ENCODE peak calls at places on chromosomes 13 and 19, in seven cellular contexts. U, B, Q, M, E, Y and F are unnamed samples.
A peak's percentile ranks its signal among the peaks of the same experiment; 100 is the strongest.

GRCh38 chr19:8028951-8029491 is 23.5 kb upstream of the CCL25 start:
- DNase-seq in E (no peak), M (no peak), U (no peak), B (no peak), Y (peak; percentile 21), Q (no peak), F (no peak)

GRCh38 chr13:74027161-74027779 is 106.9 kb downstream of the KLF12 start:
- DNase-seq in Q (no peak), E (no peak), B (no peak), M (no peak), Y (no peak), U (no peak), F (peak; percentile 21)

GRCh38 chr13:79679334-79679733 is 198.4 kb downstream of the NDFIP2 start:
- DNase-seq in Q (peak; percentile 75), M (peak; percentile 44), U (peak; percentile 82), E (no peak), B (peak; percentile 51), Y (peak; percentile 88), F (peak; percentile 13)

GRCh38 chr13:32316476-32316875 is 1.2 kb downstream of the BRCA2 start:
- DNase-seq in Q (no peak), Y (no peak), E (no peak), M (no peak), U (no peak), B (no peak), F (no peak)

GRCh38 chr19:1072371-1073015 is 5.5 kb downstream of the ARHGAP45 start:
- DNase-seq in M (no peak), Y (no peak), Q (no peak), B (no peak), U (no peak), E (no peak), F (no peak)

GRCh38 chr19:54462713-54463530 is 656 bp downstream of the LENG9 start:
- DNase-seq in Y (peak; percentile 70), B (peak; percentile 82), U (peak; percentile 70), M (peak; percentile 77), E (no peak), Q (peak; percentile 85), F (no peak)

GRCh38 chr13:61410669-61411297 is 4.9 kb downstream of the PCDH20 start:
- DNase-seq in B (no peak), U (peak; percentile 36), E (no peak), Y (peak; percentile 36), Q (no peak), M (no peak), F (no peak)

GRCh38 chr13:50075619-50076097 is 60.4 kb downstream of the KCNRG start:
- DNase-seq in B (no peak), M (no peak), E (no peak), U (no peak), Y (no peak), Q (no peak), F (no peak)

GRCh38 chr13:113252516-113252915 is 43.1 kb downstream of the CUL4A start:
- DNase-seq in M (no peak), U (no peak), Q (no peak), E (no peak), B (no peak), Y (no peak), F (no peak)

GRCh38 chr19:15812059-15812722 is 3.3 kb downstream of the OR10H1 start:
- DNase-seq in U (peak; percentile 52), E (no peak), Q (no peak), B (no peak), Y (no peak), M (no peak), F (no peak)

GRCh38 chr19:5691205-5691929 is 1.3 kb downstream of the RPL36 start:
- DNase-seq in B (peak; percentile 81), E (no peak), Y (peak; percentile 73), U (peak; percentile 55), Q (peak; percentile 80), M (peak; percentile 70), F (no peak)

GRCh38 chr13:111883571-111884343 is 183.2 kb upstream of the SOX1 start:
- DNase-seq in E (no peak), B (no peak), Q (no peak), Y (no peak), U (no peak), M (no peak), F (no peak)

GRCh38 chr19:16025108-16026101 is 50.9 kb upstream of the TPM4 start:
- DNase-seq in B (no peak), M (no peak), Q (no peak), U (peak; percentile 13), E (no peak), Y (peak; percentile 61), F (no peak)

GRCh38 chr19:51219307-51219706 is 5.6 kb upstream of the CD33 start:
- DNase-seq in M (no peak), B (no peak), U (no peak), E (no peak), Q (no peak), Y (no peak), F (no peak)

GRCh38 chr13:40064723-40065122 is 409.3 kb downstream of the COG6 start:
- DNase-seq in Y (peak; percentile 85), M (no peak), B (no peak), Q (no peak), U (peak; percentile 77), E (peak; percentile 44), F (no peak)

GRCh38 chr19:55626350-55626749 is 2.0 kb upstream of the ZNF784 start:
- DNase-seq in Y (no peak), M (no peak), Q (no peak), B (no peak), U (no peak), E (no peak), F (peak; percentile 58)

GRCh38 chr19:29596885-29597525 is 9.1 kb upstream of the POP4 start:
- DNase-seq in Y (peak; percentile 52), U (peak; percentile 34), M (no peak), Q (no peak), B (no peak), E (no peak), F (no peak)

GRCh38 chr19:38532939-38533338 is 84.8 kb downstream of the MAP4K1 start:
- DNase-seq in B (no peak), M (no peak), E (no peak), Y (no peak), Q (no peak), U (no peak), F (no peak)

GRCh38 chr13:23902975-23903905 is 5.9 kb upstream of the C1QTNF9B start:
- DNase-seq in B (no peak), Q (no peak), M (peak; percentile 17), Y (no peak), E (no peak), U (no peak), F (no peak)

GRCh38 chr13:66574606-66575005 is 655.5 kb downstream of the PCDH9 start:
- DNase-seq in U (no peak), Q (no peak), M (no peak), E (no peak), Y (peak; percentile 31), B (no peak), F (no peak)

GRCh38 chr13:46598140-46598819 is 45.3 kb downstream of the LRCH1 start:
- DNase-seq in E (no peak), Q (no peak), B (no peak), U (no peak), Y (peak; percentile 54), M (no peak), F (no peak)

GRCh38 chr13:41562541-41563178 is 105.3 kb downstream of the RGCC start:
- DNase-seq in Q (no peak), U (no peak), B (no peak), M (no peak), E (no peak), Y (no peak), F (no peak)
- H3K4me3 ChIP-seq in Q (no peak overlapping the region), U (no peak overlapping the region), B (no peak overlapping the region), M (no peak overlapping the region), E (no peak overlapping the region), Y (no peak overlapping the region), F (no peak overlapping the region)

DNA sequence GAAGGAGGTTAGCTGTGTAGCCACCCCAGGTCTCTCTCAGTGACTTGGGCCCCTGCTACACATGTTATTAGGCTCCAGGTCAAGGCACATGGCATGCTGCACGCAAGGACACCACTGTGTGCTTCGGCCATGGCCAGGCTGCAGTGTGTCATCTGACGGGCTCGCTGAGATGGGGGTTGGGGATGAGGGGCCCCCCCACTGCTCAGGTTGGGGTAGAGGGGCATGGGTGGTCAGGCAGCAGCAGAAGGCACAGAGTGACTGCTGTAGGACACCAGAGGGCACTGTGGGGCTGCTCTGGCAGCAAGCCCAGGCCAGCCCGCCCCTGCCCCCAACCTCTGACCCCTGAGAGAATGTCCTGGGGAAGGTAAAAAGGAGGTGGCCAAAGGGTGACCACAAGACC is 32.2 kb upstream of the ISYNA1 start:
- DNase-seq in U (no peak), Y (no peak), Q (no peak), B (no peak), M (peak; percentile 43), E (no peak), F (no peak)
- TF ChIP-seq CTCF in U (peak; percentile 43), Y (peak; percentile 52), Q (peak; percentile 28), B (peak; percentile 56), M (peak; percentile 56), E (peak; percentile 16), F (peak; percentile 60)

DNA sequence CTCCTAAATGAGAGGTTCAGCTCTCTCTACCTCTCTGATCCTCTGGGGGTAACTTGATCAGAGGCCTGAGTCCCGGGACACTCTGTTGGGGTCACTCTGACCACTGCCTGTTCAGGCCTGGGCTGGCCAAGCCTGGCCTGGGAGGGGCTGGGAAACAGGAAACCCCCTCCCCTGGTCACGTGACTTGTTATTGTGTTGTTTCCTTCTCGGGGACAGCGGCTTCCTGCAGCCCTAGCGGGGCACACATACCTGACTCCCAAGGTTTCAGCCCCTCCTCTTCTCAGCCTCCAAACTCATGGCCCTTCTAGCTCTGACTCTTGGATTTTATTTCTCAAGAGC is at the start of gene USHBP1:
- DNase-seq in B (peak; percentile 52), U (no peak), Q (peak; percentile 68), Y (no peak), E (no peak), M (peak; percentile 56), F (no peak)
- H3K4me3 ChIP-seq in B (peak within 1 kb of the TSS; percentile 71), U (no peak within 1 kb of the TSS), Q (peak within 1 kb of the TSS; percentile 50), Y (no peak within 1 kb of the TSS), E (no peak within 1 kb of the TSS), M (peak within 1 kb of the TSS; percentile 59), F (no peak within 1 kb of the TSS)

GRCh38 chr13:28820099-28821051 is at the start of gene MTUS2:
- DNase-seq in B (no peak), M (no peak), E (no peak), Q (no peak), Y (no peak), U (peak; percentile 18), F (no peak)

GRCh38 chr13:28819046-28819747 is 942 bp upstream of the MTUS2 start:
- DNase-seq in Q (peak; percentile 29), E (no peak), U (peak; percentile 21), M (no peak), Y (peak; percentile 35), B (no peak), F (no peak)

GRCh38 chr13:28822161-28822560 is 2.0 kb downstream of the MTUS2 start:
- DNase-seq in Q (no peak), B (no peak), Y (no peak), U (no peak), M (no peak), E (no peak), F (no peak)

GRCh38 chr13:28817204-28817603 is 2.9 kb upstream of the MTUS2 start:
- DNase-seq in E (no peak), U (no peak), B (no peak), M (no peak), Y (no peak), Q (no peak), F (no peak)

DNA sequence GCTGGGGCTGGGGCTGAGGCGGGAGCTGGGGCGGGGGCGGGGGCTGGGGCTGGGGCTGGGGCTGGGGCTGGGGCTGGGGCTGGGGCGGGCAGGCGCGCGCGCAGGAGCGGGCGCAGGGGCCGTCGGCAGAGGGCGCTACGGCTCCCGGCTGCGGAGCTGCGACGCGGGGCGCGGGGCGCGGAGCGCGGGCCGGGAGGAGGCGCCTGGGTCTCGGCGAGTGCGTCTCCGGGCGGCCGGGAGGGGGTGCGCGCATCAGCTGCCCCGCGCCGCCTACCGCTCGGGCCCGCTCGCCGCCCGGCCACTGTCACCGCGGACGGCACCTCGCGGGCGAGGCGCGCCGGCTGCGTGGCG is 416 bp upstream of the MTUS2 start:
- DNase-seq in Y (peak; percentile 45), M (peak; percentile 77), B (peak; percentile 69), E (no peak), U (peak; percentile 59), Q (peak; percentile 79), F (no peak)
- TF ChIP-seq CTCF in Y (no peak), M (peak; percentile 52), B (peak; percentile 49), E (no peak), U (no peak), Q (peak; percentile 46), F (peak; percentile 44)